ENCODE peak calls at places on chromosomes 16 and 17, in ten cellular contexts. M is endodermal cell, V is cardiac muscle cell, G is AG04450, J is ovary, Z is RWPE2, H is tibial artery, T is AG10803, S is right atrium auricular region, I is pancreas. Q is an unnamed sample.

GRCh38 chr17:17137731-17138585 is 68.2 kb downstream of the PLD6 start:
- DNase-seq in M (no peak), V (no peak), G (no peak), J (no peak), Z (no peak), H (no peak), T (no peak), S (no peak), I (no peak), Q (no peak)

GRCh38 chr17:30271102-30271501 is 20.6 kb downstream of the BLMH start:
- DNase-seq in M (no peak), V (no peak), G (no peak), J (no peak), Z (no peak), H (no peak), T (no peak), S (no peak), I (no peak), Q (peak)

GRCh38 chr17:75270218-75270965 is 639 bp downstream of the MIF4GD start:
- DNase-seq in M (peak), V (peak), G (no peak), J (peak), Z (peak), H (peak), T (peak), S (no peak), I (peak), Q (peak)

GRCh38 chr16:81279375-81279774 is 35.4 kb upstream of the GAN start:
- DNase-seq in M (no peak), V (no peak), G (no peak), J (no peak), Z (no peak), H (no peak), T (peak), S (no peak), I (no peak), Q (peak)

GRCh38 chr17:7021993-7022778 is 664 bp upstream of the BCL6B start:
- DNase-seq in M (peak), V (peak), G (no peak), J (peak), Z (no peak), H (peak), T (peak), S (peak), I (no peak), Q (peak)

GRCh38 chr17:56727876-56728617 is 105.7 kb downstream of the C17orf67 start:
- DNase-seq in M (no peak), V (no peak), G (no peak), J (no peak), Z (no peak), H (no peak), T (no peak), S (no peak), I (no peak), Q (no peak)

GRCh38 chr16:55010492-55011260 is 80.0 kb downstream of the IRX5 start:
- DNase-seq in M (no peak), V (no peak), G (no peak), J (no peak), Z (no peak), H (no peak), T (peak), S (no peak), I (no peak), Q (no peak)

GRCh38 chr16:9976641-9977040 is 205.6 kb downstream of the GRIN2A start:
- DNase-seq in M (no peak), V (no peak), G (no peak), J (no peak), Z (no peak), H (no peak), T (no peak), S (no peak), I (no peak), Q (no peak)

GRCh38 chr17:10337136-10337535 is 35.7 kb downstream of the MYH13 start:
- DNase-seq in M (no peak), V (no peak), G (no peak), J (no peak), Z (no peak), H (no peak), T (peak), S (no peak), I (no peak), Q (no peak)

GRCh38 chr16:25114121-25114520 is 2.6 kb downstream of the LCMT1 start:
- DNase-seq in M (no peak), V (no peak), G (no peak), J (no peak), Z (no peak), H (no peak), T (no peak), S (no peak), I (no peak), Q (no peak)

GRCh38 chr16:89443727-89444084 is 46.7 kb downstream of the ANKRD11 start:
- DNase-seq in M (no peak), V (no peak), G (no peak), J (no peak), Z (peak), H (no peak), T (no peak), S (no peak), I (peak), Q (no peak)

GRCh38 chr16:264440-264951 is 11.2 kb downstream of the RGS11 start:
- DNase-seq in M (no peak), V (no peak), G (no peak), J (no peak), Z (peak), H (no peak), T (no peak), S (no peak), I (no peak), Q (no peak)

GRCh38 chr17:44794699-44795413 is 35.2 kb downstream of the GJC1 start:
- DNase-seq in M (peak), V (no peak), G (peak), J (no peak), Z (no peak), H (no peak), T (peak), S (no peak), I (no peak), Q (peak)

GRCh38 chr17:75366432-75366831 is 39.0 kb downstream of the GRB2 start:
- DNase-seq in M (no peak), V (no peak), G (no peak), J (no peak), Z (no peak), H (no peak), T (no peak), S (no peak), I (no peak), Q (no peak)

GRCh38 chr16:81737885-81738536 is 41.1 kb upstream of the PLCG2 start:
- DNase-seq in M (peak), V (peak), G (no peak), J (peak), Z (peak), H (peak), T (peak), S (peak), I (peak), Q (peak)

GRCh38 chr16:87828071-87828971 is 41.0 kb downstream of the SLC7A5 start:
- DNase-seq in M (no peak), V (no peak), G (no peak), J (no peak), Z (peak), H (no peak), T (no peak), S (no peak), I (no peak), Q (peak)

GRCh38 chr16:73840710-73841109 is 455.9 kb upstream of the PSMD7 start:
- DNase-seq in M (no peak), V (no peak), G (no peak), J (no peak), Z (no peak), H (no peak), T (no peak), S (no peak), I (no peak), Q (no peak)

GRCh38 chr17:57665696-57666095 is 79.4 kb downstream of the CCDC182 start:
- DNase-seq in M (peak), V (no peak), G (no peak), J (peak), Z (peak), H (no peak), T (no peak), S (no peak), I (peak), Q (no peak)

GRCh38 chr16:87806246-87806607 is 40.4 kb upstream of the KLHDC4 start:
- DNase-seq in M (no peak), V (no peak), G (no peak), J (no peak), Z (peak), H (no peak), T (peak), S (no peak), I (no peak), Q (peak)

GRCh38 chr17:79612468-79613194 is 1.8 kb upstream of the RBFOX3 start:
- DNase-seq in M (peak), V (peak), G (no peak), J (no peak), Z (no peak), H (no peak), T (peak), S (no peak), I (no peak), Q (peak)

GRCh38 chr17:38898812-38899348 is 26.5 kb upstream of the LASP1NB start:
- DNase-seq in M (no peak), V (no peak), G (no peak), J (no peak), Z (no peak), H (no peak), T (no peak), S (no peak), I (no peak), Q (no peak)

GRCh38 chr17:81034168-81034777 is 678 bp upstream of the BAIAP2 start:
- DNase-seq in M (no peak), V (no peak), G (no peak), J (no peak), Z (no peak), H (no peak), T (no peak), S (no peak), I (no peak), Q (no peak)

GRCh38 chr16:12896562-12896961 is 4.8 kb upstream of the SHISA9 start:
- DNase-seq in M (peak), V (peak), G (no peak), J (no peak), Z (no peak), H (no peak), T (peak), S (no peak), I (no peak), Q (peak)

GRCh38 chr16:79747688-79748087 is 147.2 kb upstream of the MAF start:
- DNase-seq in M (no peak), V (no peak), G (no peak), J (no peak), Z (no peak), H (no peak), T (no peak), S (no peak), I (no peak), Q (no peak)

GRCh38 chr17:77470330-77470786 is 329.6 kb downstream of the SEC14L1 start:
- DNase-seq in M (no peak), V (no peak), G (no peak), J (no peak), Z (no peak), H (no peak), T (no peak), S (no peak), I (no peak), Q (no peak)

GRCh38 chr17:18247613-18248001 is 10.9 kb downstream of the FLII start:
- DNase-seq in M (no peak), V (no peak), G (no peak), J (peak), Z (no peak), H (no peak), T (no peak), S (no peak), I (no peak), Q (no peak)

GRCh38 chr17:54021418-54021817 is 198.7 kb downstream of the KIF2B start:
- DNase-seq in M (no peak), V (no peak), G (no peak), J (no peak), Z (no peak), H (no peak), T (no peak), S (no peak), I (no peak), Q (no peak)

GRCh38 chr17:46143827-46144236 is 49.4 kb downstream of the KANSL1 start:
- DNase-seq in M (no peak), V (no peak), G (no peak), J (no peak), Z (no peak), H (no peak), T (no peak), S (no peak), I (no peak), Q (no peak)

GRCh38 chr16:54533856-54534490 is 247.4 kb upstream of the IRX3 start:
- DNase-seq in M (no peak), V (no peak), G (no peak), J (no peak), Z (no peak), H (no peak), T (no peak), S (no peak), I (no peak), Q (no peak)

GRCh38 chr17:76501018-76501826 is at the start of gene RHBDF2:
- DNase-seq in M (peak), V (peak), G (no peak), J (peak), Z (peak), H (peak), T (peak), S (peak), I (peak), Q (peak)

GRCh38 chr16:53281280-53281679 is 153.0 kb upstream of the RBL2 start:
- DNase-seq in M (no peak), V (no peak), G (no peak), J (no peak), Z (no peak), H (no peak), T (peak), S (no peak), I (no peak), Q (peak)

GRCh38 chr17:49637739-49638138 is 40.2 kb downstream of the SPOP start:
- DNase-seq in M (no peak), V (no peak), G (no peak), J (no peak), Z (no peak), H (no peak), T (no peak), S (no peak), I (no peak), Q (no peak)

GRCh38 chr17:49638818-49639217 is 39.1 kb downstream of the SPOP start:
- DNase-seq in M (no peak), V (no peak), G (no peak), J (no peak), Z (no peak), H (no peak), T (no peak), S (no peak), I (no peak), Q (no peak)

GRCh38 chr17:49645654-49646053 is 32.2 kb downstream of the SPOP start:
- DNase-seq in M (no peak), V (no peak), G (no peak), J (no peak), Z (no peak), H (no peak), T (no peak), S (no peak), I (no peak), Q (no peak)

GRCh38 chr17:49637050-49637449 is 40.8 kb downstream of the SPOP start:
- DNase-seq in M (no peak), V (no peak), G (no peak), J (no peak), Z (no peak), H (no peak), T (no peak), S (no peak), I (no peak), Q (no peak)

DNA sequence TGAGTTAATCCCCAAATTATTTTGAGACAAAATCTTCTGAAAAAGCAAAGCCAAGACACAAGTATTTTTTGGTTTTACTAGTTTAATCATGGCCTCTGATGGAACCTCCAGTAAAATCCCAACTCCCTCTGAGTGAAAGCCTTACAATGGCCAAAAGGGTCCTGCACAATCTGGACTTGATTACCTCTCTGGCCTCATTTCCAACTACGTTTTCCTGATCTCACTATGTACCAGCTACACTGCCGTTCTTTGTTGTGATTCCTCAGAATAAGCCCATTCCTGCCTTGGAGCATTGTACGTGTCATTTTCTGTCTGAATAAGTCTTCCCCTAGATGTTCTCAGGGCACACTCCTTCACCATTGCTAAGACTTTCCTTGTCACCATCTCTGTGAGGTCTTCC is 37.3 kb downstream of the SPOP start:
- DNase-seq in M (no peak), V (no peak), G (no peak), J (no peak), Z (no peak), H (no peak), T (peak), S (no peak), I (no peak), Q (peak)
- H3K4me3 ChIP-seq in M (no peak), V (no peak), G (no peak), J (no peak), Z (no peak), H (no peak), T (no peak), S (no peak), I (no peak), Q (no peak)

DNA sequence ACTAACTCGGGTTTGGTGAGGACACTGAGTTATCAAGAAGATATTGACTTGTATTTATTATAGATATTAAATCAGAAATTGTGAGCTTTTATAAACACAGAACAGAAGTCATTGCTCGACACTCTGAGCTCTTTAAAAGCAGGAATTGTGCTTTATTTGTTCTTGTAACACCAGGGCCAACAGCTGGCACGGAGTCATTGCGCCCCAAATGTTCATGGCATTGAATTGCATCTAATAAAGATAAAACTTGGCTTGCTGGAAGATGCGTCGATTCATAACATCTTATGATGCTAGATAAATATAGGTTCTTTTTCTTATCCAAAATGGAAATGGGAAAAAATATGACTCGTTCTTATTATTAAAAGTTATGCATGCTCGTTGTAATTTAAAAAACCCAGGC is 11.8 kb upstream of the MLYCD start:
- DNase-seq in M (no peak), V (no peak), G (no peak), J (no peak), Z (no peak), H (no peak), T (peak), S (no peak), I (no peak), Q (peak)
- TF ChIP-seq CTCF in M (peak), V (peak), G (no peak), J (no peak), Z (peak), H (no peak), T (peak), S (no peak), I (no peak), Q (peak)

GRCh38 chr17:2723997-2724782 is 12.6 kb upstream of the CLUH start:
- DNase-seq in M (peak), V (no peak), G (no peak), J (no peak), Z (no peak), H (no peak), T (no peak), S (no peak), I (no peak), Q (no peak)

GRCh38 chr17:2723505-2723996 is 12.0 kb upstream of the CLUH start:
- DNase-seq in M (peak), V (peak), G (no peak), J (no peak), Z (no peak), H (no peak), T (no peak), S (no peak), I (no peak), Q (peak)

GRCh38 chr17:2721603-2722002 is 10.0 kb upstream of the CLUH start:
- DNase-seq in M (peak), V (no peak), G (no peak), J (no peak), Z (no peak), H (no peak), T (no peak), S (no peak), I (no peak), Q (no peak)

GRCh38 chr17:2722611-2723010 is 11.0 kb upstream of the CLUH start:
- DNase-seq in M (peak), V (no peak), G (no peak), J (no peak), Z (no peak), H (no peak), T (no peak), S (no peak), I (no peak), Q (no peak)

GRCh38 chr17:2724783-2725164 is 13.2 kb upstream of the CLUH start:
- DNase-seq in M (peak), V (peak), G (no peak), J (no peak), Z (no peak), H (no peak), T (peak), S (no peak), I (no peak), Q (no peak)
- H3K4me3 ChIP-seq in M (no peak), V (no peak), G (no peak), J (peak), Z (peak), H (peak), T (no peak), S (peak), I (no peak), Q (no peak)

GRCh38 chr17:5391678-5392077 is 27.8 kb downstream of the NUP88 start:
- DNase-seq in M (no peak), V (no peak), G (no peak), J (no peak), Z (no peak), H (no peak), T (no peak), S (no peak), I (no peak), Q (no peak)
- TF ChIP-seq CTCF in M (no peak), V (no peak), G (no peak), J (no peak), Z (no peak), H (no peak), T (no peak), S (no peak), I (no peak), Q (no peak)

DNA sequence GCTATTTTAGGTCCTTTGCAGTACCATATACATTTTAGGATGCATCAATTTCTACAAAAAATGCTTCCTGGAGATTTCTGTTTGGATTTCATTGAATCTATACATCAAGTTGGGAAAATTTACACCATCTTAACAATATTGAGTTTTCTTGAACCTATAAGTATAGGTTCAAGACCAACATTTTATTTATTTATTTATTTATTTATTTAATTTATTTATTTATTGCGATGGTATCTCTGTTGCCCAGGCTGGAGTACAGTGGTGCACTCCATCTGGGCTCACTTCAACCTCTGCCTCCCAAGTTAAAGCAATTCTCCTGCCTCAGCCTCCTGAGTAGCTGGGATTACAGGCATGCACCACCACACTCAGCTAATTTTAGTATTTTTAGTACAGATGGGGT is 125.0 kb upstream of the HS3ST2 start:
- DNase-seq in M (no peak), V (no peak), G (no peak), J (no peak), Z (no peak), H (no peak), T (no peak), S (no peak), I (no peak), Q (no peak)
- H3K4me3 ChIP-seq in M (no peak), V (no peak), G (no peak), J (no peak), Z (no peak), H (no peak), T (no peak), S (no peak), I (no peak), Q (no peak)

GRCh38 chr16:67264277-67264676 is 15.1 kb upstream of the PLEKHG4 start:
- DNase-seq in M (no peak), V (no peak), G (no peak), J (no peak), Z (no peak), H (peak), T (no peak), S (no peak), I (no peak), Q (no peak)
- TF ChIP-seq CTCF in M (peak), V (peak), G (peak), J (no peak), Z (peak), H (no peak), T (no peak), S (no peak), I (no peak), Q (peak)

DNA sequence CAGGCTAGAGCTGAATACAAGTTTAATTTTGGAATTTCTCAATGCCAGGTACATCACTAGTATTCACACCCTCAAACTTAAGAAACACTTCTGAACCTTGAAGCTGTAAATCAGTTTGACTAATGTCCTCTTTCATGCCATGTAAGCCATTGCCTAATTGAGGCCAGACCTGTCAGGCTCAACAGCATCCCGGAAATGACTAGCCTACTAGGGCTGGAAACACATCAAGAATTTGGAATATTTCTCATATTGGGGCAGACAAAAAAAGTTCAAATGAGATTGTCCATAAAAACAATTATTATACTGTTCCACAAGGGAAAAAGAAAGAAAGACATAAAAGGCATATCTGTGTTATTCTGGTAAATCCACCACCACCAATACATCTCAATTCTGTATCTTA is 1.7 kb downstream of the USP32 start:
- DNase-seq in M (no peak), V (no peak), G (no peak), J (no peak), Z (no peak), H (no peak), T (peak), S (no peak), I (no peak), Q (peak)
- H3K4me3 ChIP-seq in M (peak), V (peak), G (peak), J (no peak), Z (peak), H (peak), T (peak), S (peak), I (no peak), Q (peak)